ENCODE peak calls at places on chromosomes 4 and X, in ten cellular contexts. C is psoas muscle, M is kidney epithelial cell, K is fibroblast of pulmonary artery, Z is left ventricle myocardium inferior, N is fibroblast of the aortic adventitia, P is cardiac fibroblast, S is PC-3, W is HFFc6, T is heart left ventricle. Y is an unnamed sample.

GRCh38 chr4:1683371-1683902 is 676 bp downstream of the FAM53A start:
- DNase-seq in K (peak), W (peak), S (peak), T (no peak), Z (no peak), C (peak), N (peak), M (peak), P (peak), Y (no peak)

GRCh38 chr4:177726111-177726510 is 283.9 kb upstream of the AGA start:
- DNase-seq in T (no peak), P (peak), Z (no peak), C (no peak), W (no peak), S (peak), N (no peak), K (peak), M (peak), Y (peak)

GRCh38 chrX:13194291-13195103 is 125.4 kb downstream of the ATXN3L start:
- DNase-seq in S (peak), T (no peak), M (peak), P (peak), C (no peak), K (no peak), Z (no peak), N (no peak), W (no peak), Y (no peak)

GRCh38 chr4:87375719-87376291 is 15.2 kb downstream of the HSD17B11 start:
- DNase-seq in N (peak), T (no peak), W (peak), K (peak), M (peak), C (no peak), P (peak), S (peak), Z (no peak), Y (no peak)

GRCh38 chrX:13659057-13659456 is 6.1 kb downstream of the TCEANC start:
- DNase-seq in T (no peak), W (peak), C (no peak), K (peak), P (peak), N (peak), Z (no peak), S (peak), M (no peak), Y (no peak)

GRCh38 chrX:51742586-51742985 is 656 bp upstream of the GSPT2 start:
- DNase-seq in T (no peak), W (no peak), P (no peak), C (no peak), S (no peak), Z (no peak), N (no peak), M (no peak), K (no peak), Y (no peak)

GRCh38 chr4:113637363-113637762 is 124.2 kb downstream of the CAMK2D start:
- DNase-seq in C (no peak), N (peak), K (peak), T (no peak), Z (no peak), M (no peak), W (no peak), S (peak), P (peak), Y (no peak)

GRCh38 chr4:39712819-39713607 is 15.1 kb downstream of the UBE2K start:
- DNase-seq in W (no peak), T (no peak), S (no peak), P (no peak), M (no peak), C (no peak), Z (no peak), K (no peak), N (peak), Y (no peak)

GRCh38 chr4:146122398-146122797 is 53.1 kb upstream of the LSM6 start:
- DNase-seq in K (no peak), M (no peak), S (no peak), T (no peak), Z (no peak), C (no peak), P (no peak), N (no peak), W (no peak), Y (no peak)

GRCh38 chr4:146121757-146122156 is 53.8 kb upstream of the LSM6 start:
- DNase-seq in W (no peak), M (no peak), N (no peak), K (peak), T (no peak), S (no peak), Z (no peak), C (no peak), P (peak), Y (no peak)

GRCh38 chr4:146119845-146120404 is 55.6 kb upstream of the LSM6 start:
- DNase-seq in T (no peak), S (no peak), W (no peak), N (no peak), P (no peak), K (no peak), C (no peak), M (no peak), Z (no peak), Y (no peak)

GRCh38 chr4:146123231-146123630 is 52.3 kb upstream of the LSM6 start:
- DNase-seq in M (no peak), C (no peak), N (no peak), Z (no peak), P (no peak), K (no peak), S (peak), W (peak), T (no peak), Y (no peak)

DNA sequence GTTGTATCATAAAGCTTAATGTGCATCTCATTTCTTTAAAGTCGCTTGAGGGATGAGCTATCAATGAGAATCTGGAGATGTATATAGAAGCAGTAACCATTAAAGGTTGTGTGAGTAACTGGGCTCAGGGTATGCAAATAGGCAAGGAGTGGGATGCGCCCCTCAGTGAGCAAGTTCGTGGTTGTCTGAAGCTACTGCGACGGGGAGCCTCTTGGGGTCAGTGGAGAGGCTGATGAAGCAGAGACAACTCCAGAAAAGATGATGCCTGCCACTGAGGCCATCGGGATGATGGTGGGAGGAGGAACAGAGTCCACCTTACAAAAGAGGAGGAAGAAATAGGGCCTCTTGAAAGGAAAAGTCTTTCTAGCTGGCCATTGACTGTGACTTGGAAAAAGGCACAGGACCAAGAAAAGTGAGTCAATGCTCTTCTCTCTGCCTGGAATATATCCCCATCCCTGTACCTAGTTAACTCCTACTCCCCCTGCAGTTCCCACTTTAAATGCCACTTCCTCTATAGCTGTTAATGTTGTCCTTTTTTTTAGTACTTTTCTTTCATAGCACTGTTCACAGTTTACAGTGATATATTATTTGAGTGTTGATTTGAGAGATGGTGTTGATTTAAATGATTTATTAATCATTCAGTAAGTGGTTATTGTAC is 51.4 kb upstream of the LSM6 start:
- DNase-seq in P (no peak), S (no peak), W (no peak), N (peak), M (no peak), T (no peak), K (no peak), C (no peak), Z (no peak), Y (no peak)
- TF ChIP-seq CTCF in P (no peak), S (peak), W (no peak), N (no peak), M (no peak), T (no peak), K (no peak), C (no peak), Z (no peak), Y (no peak)

DNA sequence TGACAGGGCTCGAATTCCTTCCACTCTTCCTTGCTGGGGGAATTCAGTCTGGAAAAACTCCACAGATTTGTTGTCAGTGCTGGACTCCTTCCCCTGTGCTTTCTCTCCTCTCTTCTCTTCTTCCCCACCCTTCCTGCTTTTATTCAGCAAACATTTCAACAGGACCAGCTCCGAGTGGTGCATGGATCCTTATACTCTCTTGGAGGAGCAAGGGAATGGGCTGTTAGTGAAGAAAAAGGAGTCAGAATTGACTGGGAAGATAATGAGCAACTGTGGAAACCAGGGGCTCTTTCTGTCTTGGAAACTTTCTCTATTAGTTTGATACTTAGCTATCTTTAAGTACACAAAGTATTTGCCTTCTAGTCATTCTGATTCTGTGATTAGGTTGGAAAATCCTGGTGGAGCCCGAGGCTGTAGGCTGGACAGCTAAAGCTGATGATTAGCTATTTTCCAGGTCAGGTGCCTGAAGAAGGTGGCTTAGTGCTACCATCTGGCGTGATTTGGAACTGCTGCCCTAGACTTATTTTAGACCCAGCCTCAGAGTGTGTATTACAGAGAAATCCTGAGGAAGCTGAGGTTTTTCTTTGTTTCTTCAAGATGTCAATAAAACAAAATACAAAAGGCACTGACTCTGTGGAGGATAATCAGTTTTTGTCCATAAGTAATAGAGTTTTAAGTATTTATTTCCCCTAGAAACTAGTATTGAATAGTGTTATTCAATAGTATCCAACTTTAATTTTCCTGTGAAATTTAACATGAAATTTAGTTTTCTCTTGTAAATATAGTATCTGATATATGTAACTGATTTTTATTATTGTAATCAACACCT is 38.4 kb downstream of the NAP1L5 start:
- DNase-seq in M (peak), S (peak), W (peak), N (peak), P (peak), T (no peak), C (peak), Z (no peak), K (peak), Y (peak)
- TF ChIP-seq CTCF in M (peak), S (peak), W (peak), N (peak), P (peak), T (peak), C (peak), Z (peak), K (peak), Y (peak)

DNA sequence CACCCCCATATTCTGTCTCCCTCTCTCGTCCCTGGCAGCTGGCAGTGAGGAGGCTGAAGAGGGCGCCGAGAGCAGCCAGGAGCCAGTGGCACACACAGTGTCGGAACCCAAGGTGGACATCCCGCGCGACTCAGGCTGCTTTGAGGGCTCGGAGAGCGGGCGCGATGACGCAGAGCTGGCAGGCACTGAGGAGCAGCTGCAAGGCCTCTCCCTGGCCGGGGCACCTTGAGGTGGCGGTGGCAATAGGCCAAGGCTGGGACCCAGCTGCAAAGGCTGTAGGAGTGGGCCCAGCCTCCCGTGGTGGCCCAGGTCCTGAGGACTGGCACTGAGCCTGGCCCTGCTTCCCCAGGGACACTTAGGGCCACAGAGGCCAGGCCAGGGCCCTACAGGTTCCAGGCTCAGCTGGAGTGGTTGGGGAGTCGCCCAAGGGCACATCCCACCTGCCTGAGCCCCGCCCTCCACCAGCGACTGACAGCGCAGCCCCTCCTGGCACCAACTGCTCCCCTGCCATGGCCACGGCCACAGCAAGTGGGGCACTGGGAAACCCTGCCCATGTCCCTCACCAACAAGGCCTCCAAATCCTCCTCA is 13.9 kb downstream of the SASH3 start:
- DNase-seq in T (no peak), C (no peak), P (no peak), Z (no peak), M (no peak), N (no peak), W (no peak), K (no peak), S (no peak), Y (no peak)
- TF ChIP-seq CTCF in T (no peak), C (no peak), P (no peak), Z (no peak), M (no peak), N (no peak), W (no peak), K (no peak), S (no peak), Y (no peak)

DNA sequence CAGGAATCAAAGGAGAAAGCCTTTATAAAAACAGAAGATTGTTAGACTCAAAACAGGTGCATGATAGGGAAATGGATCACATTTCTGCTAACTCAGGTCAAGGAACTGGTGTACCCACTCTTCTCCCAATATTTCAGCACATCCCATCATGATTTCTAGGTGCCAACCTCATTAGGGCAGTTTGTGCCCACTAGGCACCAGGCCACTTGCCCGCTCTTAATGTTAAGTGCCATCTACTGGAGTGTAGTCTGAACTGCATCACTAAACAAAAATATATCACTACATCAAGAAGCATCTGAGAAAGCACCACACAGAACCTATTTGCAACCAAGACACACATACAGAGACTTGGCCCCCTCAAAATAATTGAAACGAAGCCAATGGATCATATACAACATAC is 140.4 kb upstream of the GRID2 start:
- DNase-seq in M (no peak), W (no peak), P (peak), N (peak), T (no peak), Z (no peak), C (no peak), K (peak), S (peak), Y (no peak)
- TF ChIP-seq CTCF in M (peak), W (peak), P (peak), N (peak), T (no peak), Z (no peak), C (no peak), K (peak), S (peak), Y (peak)

GRCh38 chrX:20594985-20595384 is 328.3 kb upstream of the RPS6KA3 start:
- DNase-seq in T (no peak), N (peak), Z (no peak), W (no peak), P (peak), M (no peak), C (no peak), S (peak), K (peak), Y (peak)
- TF ChIP-seq CTCF in T (no peak), N (peak), Z (peak), W (peak), P (peak), M (peak), C (peak), S (peak), K (peak), Y (no peak)

GRCh38 chrX:76126851-76127250 is 46.0 kb upstream of the PBDC1 start:
- DNase-seq in K (no peak), S (no peak), N (no peak), Z (no peak), C (no peak), W (no peak), M (no peak), P (no peak), T (no peak), Y (no peak)

GRCh38 chrX:76127341-76127740 is 45.5 kb upstream of the PBDC1 start:
- DNase-seq in C (no peak), K (no peak), P (no peak), Z (no peak), T (no peak), W (no peak), M (no peak), S (no peak), N (no peak), Y (no peak)
- TF ChIP-seq CTCF in C (no peak), K (no peak), P (no peak), Z (no peak), T (no peak), W (no peak), M (no peak), S (peak), N (no peak), Y (no peak)